ENCODE peak calls at places on chromosomes 2 and 18, in nine cellular contexts. One of them, this sample, is unnamed.

GRCh38 chr2:72765997-72766609 is 59.7 kb downstream of the EXOC6B start:
- DNase-seq in CD4-positive, alpha-beta T cell: no peak
- DNase-seq in body of pancreas: no peak
- DNase-seq in HFFc6: peak; percentile 10
- DNase-seq in GM20000: no peak
- DNase-seq in NCI-H2029 treated with DMSO at 0.1 percent for 48 hours: no peak
- DNase-seq in stimulated activated CD8-positive, alpha-beta memory T cell treated with anti-CD3 and anti-CD28 coated beads, Interleukin-15, amount 100 ng/mL, for 4 hours: no peak
- DNase-seq in fibroblast of villous mesenchyme: no peak
- DNase-seq in fibroblast of lung: no peak
- DNase-seq in this sample: no peak

GRCh38 chr2:207475546-207475945 is 54.2 kb upstream of the CREB1 start:
- DNase-seq in CD4-positive, alpha-beta T cell: no peak
- DNase-seq in body of pancreas: no peak
- DNase-seq in HFFc6: no peak
- DNase-seq in GM20000: no peak
- DNase-seq in NCI-H2029 treated with DMSO at 0.1 percent for 48 hours: no peak
- DNase-seq in stimulated activated CD8-positive, alpha-beta memory T cell treated with anti-CD3 and anti-CD28 coated beads, Interleukin-15, amount 100 ng/mL, for 4 hours: no peak
- DNase-seq in fibroblast of villous mesenchyme: no peak
- DNase-seq in fibroblast of lung: no peak
- DNase-seq in this sample: no peak

GRCh38 chr2:43238176-43238575 is 11.8 kb upstream of the ZFP36L2 start:
- DNase-seq in CD4-positive, alpha-beta T cell: no peak
- DNase-seq in body of pancreas: no peak
- DNase-seq in HFFc6: no peak
- DNase-seq in GM20000: no peak
- DNase-seq in NCI-H2029 treated with DMSO at 0.1 percent for 48 hours: no peak
- DNase-seq in stimulated activated CD8-positive, alpha-beta memory T cell treated with anti-CD3 and anti-CD28 coated beads, Interleukin-15, amount 100 ng/mL, for 4 hours: no peak
- DNase-seq in fibroblast of villous mesenchyme: peak; percentile 29
- DNase-seq in fibroblast of lung: peak; percentile 17
- DNase-seq in this sample: no peak

GRCh38 chr2:129817175-129817574 is 162.3 kb upstream of the RAB6C start:
- DNase-seq in CD4-positive, alpha-beta T cell: no peak
- DNase-seq in body of pancreas: no peak
- DNase-seq in HFFc6: no peak
- DNase-seq in GM20000: no peak
- DNase-seq in NCI-H2029 treated with DMSO at 0.1 percent for 48 hours: no peak
- DNase-seq in stimulated activated CD8-positive, alpha-beta memory T cell treated with anti-CD3 and anti-CD28 coated beads, Interleukin-15, amount 100 ng/mL, for 4 hours: no peak
- DNase-seq in fibroblast of villous mesenchyme: no peak
- DNase-seq in fibroblast of lung: no peak
- DNase-seq in this sample: no peak

GRCh38 chr18:30929718-30930117 is 112.8 kb downstream of the DSC3 start:
- DNase-seq in CD4-positive, alpha-beta T cell: no peak
- DNase-seq in body of pancreas: no peak
- DNase-seq in HFFc6: no peak
- DNase-seq in GM20000: peak; percentile 6
- DNase-seq in NCI-H2029 treated with DMSO at 0.1 percent for 48 hours: no peak
- DNase-seq in stimulated activated CD8-positive, alpha-beta memory T cell treated with anti-CD3 and anti-CD28 coated beads, Interleukin-15, amount 100 ng/mL, for 4 hours: no peak
- DNase-seq in fibroblast of villous mesenchyme: no peak
- DNase-seq in fibroblast of lung: no peak
- DNase-seq in this sample: peak; percentile 71

GRCh38 chr2:37168217-37168981 is 11.6 kb upstream of the EIF2AK2 start:
- DNase-seq in CD4-positive, alpha-beta T cell: no peak
- DNase-seq in body of pancreas: no peak
- DNase-seq in HFFc6: peak; percentile 40
- DNase-seq in GM20000: peak; percentile 79
- DNase-seq in NCI-H2029 treated with DMSO at 0.1 percent for 48 hours: no peak
- DNase-seq in stimulated activated CD8-positive, alpha-beta memory T cell treated with anti-CD3 and anti-CD28 coated beads, Interleukin-15, amount 100 ng/mL, for 4 hours: no peak
- DNase-seq in fibroblast of villous mesenchyme: peak; percentile 62
- DNase-seq in fibroblast of lung: peak; percentile 63
- DNase-seq in this sample: peak; percentile 68

GRCh38 chr18:12403601-12404506 is 3.9 kb upstream of the PRELID3A start:
- DNase-seq in CD4-positive, alpha-beta T cell: no peak
- DNase-seq in body of pancreas: no peak
- DNase-seq in HFFc6: peak; percentile 88
- DNase-seq in GM20000: peak; percentile 4
- DNase-seq in NCI-H2029 treated with DMSO at 0.1 percent for 48 hours: no peak
- DNase-seq in stimulated activated CD8-positive, alpha-beta memory T cell treated with anti-CD3 and anti-CD28 coated beads, Interleukin-15, amount 100 ng/mL, for 4 hours: no peak
- DNase-seq in fibroblast of villous mesenchyme: peak; percentile 88
- DNase-seq in fibroblast of lung: peak; percentile 90
- DNase-seq in this sample: no peak

GRCh38 chr2:95670167-95670566 is 78.4 kb downstream of the TRIM43 start:
- DNase-seq in CD4-positive, alpha-beta T cell: no peak
- DNase-seq in body of pancreas: no peak
- DNase-seq in HFFc6: peak; percentile 76
- DNase-seq in GM20000: no peak
- DNase-seq in NCI-H2029 treated with DMSO at 0.1 percent for 48 hours: no peak
- DNase-seq in stimulated activated CD8-positive, alpha-beta memory T cell treated with anti-CD3 and anti-CD28 coated beads, Interleukin-15, amount 100 ng/mL, for 4 hours: no peak
- DNase-seq in fibroblast of villous mesenchyme: peak; percentile 39
- DNase-seq in fibroblast of lung: peak; percentile 5
- DNase-seq in this sample: no peak

GRCh38 chr2:26002617-26003310 is 20.5 kb upstream of the KIF3C start:
- DNase-seq in CD4-positive, alpha-beta T cell: no peak
- DNase-seq in body of pancreas: no peak
- DNase-seq in HFFc6: no peak
- DNase-seq in GM20000: no peak
- DNase-seq in NCI-H2029 treated with DMSO at 0.1 percent for 48 hours: no peak
- DNase-seq in stimulated activated CD8-positive, alpha-beta memory T cell treated with anti-CD3 and anti-CD28 coated beads, Interleukin-15, amount 100 ng/mL, for 4 hours: no peak
- DNase-seq in fibroblast of villous mesenchyme: no peak
- DNase-seq in fibroblast of lung: no peak
- DNase-seq in this sample: peak; percentile 93

GRCh38 chr2:132582360-132582759 is 87.6 kb downstream of the LYPD1 start:
- DNase-seq in CD4-positive, alpha-beta T cell: no peak
- DNase-seq in body of pancreas: peak; percentile 30
- DNase-seq in HFFc6: no peak
- DNase-seq in GM20000: no peak
- DNase-seq in NCI-H2029 treated with DMSO at 0.1 percent for 48 hours: peak; percentile 98
- DNase-seq in stimulated activated CD8-positive, alpha-beta memory T cell treated with anti-CD3 and anti-CD28 coated beads, Interleukin-15, amount 100 ng/mL, for 4 hours: no peak
- DNase-seq in fibroblast of villous mesenchyme: peak; percentile 11
- DNase-seq in fibroblast of lung: peak; percentile 39
- DNase-seq in this sample: no peak

GRCh38 chr2:72144746-72145657 is 2.7 kb downstream of the CYP26B1 start:
- DNase-seq in CD4-positive, alpha-beta T cell: no peak
- DNase-seq in body of pancreas: peak; percentile 28
- DNase-seq in HFFc6: no peak
- DNase-seq in GM20000: peak; percentile 51
- DNase-seq in NCI-H2029 treated with DMSO at 0.1 percent for 48 hours: no peak
- DNase-seq in stimulated activated CD8-positive, alpha-beta memory T cell treated with anti-CD3 and anti-CD28 coated beads, Interleukin-15, amount 100 ng/mL, for 4 hours: no peak
- DNase-seq in fibroblast of villous mesenchyme: no peak
- DNase-seq in fibroblast of lung: no peak
- DNase-seq in this sample: no peak

GRCh38 chr18:47050468-47050867 is 15.0 kb upstream of the ELOA2 start:
- DNase-seq in CD4-positive, alpha-beta T cell: no peak
- DNase-seq in body of pancreas: peak; percentile 17
- DNase-seq in HFFc6: peak; percentile 47
- DNase-seq in GM20000: peak; percentile 35
- DNase-seq in NCI-H2029 treated with DMSO at 0.1 percent for 48 hours: no peak
- DNase-seq in stimulated activated CD8-positive, alpha-beta memory T cell treated with anti-CD3 and anti-CD28 coated beads, Interleukin-15, amount 100 ng/mL, for 4 hours: no peak
- DNase-seq in fibroblast of villous mesenchyme: peak; percentile 62
- DNase-seq in fibroblast of lung: peak; percentile 67
- DNase-seq in this sample: peak; percentile 63

GRCh38 chr2:215693269-215693998 is 257.6 kb upstream of the FN1 start:
- DNase-seq in CD4-positive, alpha-beta T cell: no peak
- DNase-seq in body of pancreas: no peak
- DNase-seq in HFFc6: peak; percentile 57
- DNase-seq in GM20000: no peak
- DNase-seq in NCI-H2029 treated with DMSO at 0.1 percent for 48 hours: no peak
- DNase-seq in stimulated activated CD8-positive, alpha-beta memory T cell treated with anti-CD3 and anti-CD28 coated beads, Interleukin-15, amount 100 ng/mL, for 4 hours: no peak
- DNase-seq in fibroblast of villous mesenchyme: peak; percentile 86
- DNase-seq in fibroblast of lung: peak; percentile 94
- DNase-seq in this sample: no peak

GRCh38 chr2:218892693-218893348 is 12.2 kb downstream of the WNT10A start:
- DNase-seq in CD4-positive, alpha-beta T cell: peak; percentile 83
- DNase-seq in body of pancreas: peak; percentile 69
- DNase-seq in HFFc6: peak; percentile 9
- DNase-seq in GM20000: peak; percentile 84
- DNase-seq in NCI-H2029 treated with DMSO at 0.1 percent for 48 hours: no peak
- DNase-seq in stimulated activated CD8-positive, alpha-beta memory T cell treated with anti-CD3 and anti-CD28 coated beads, Interleukin-15, amount 100 ng/mL, for 4 hours: peak; percentile 75
- DNase-seq in fibroblast of villous mesenchyme: peak; percentile 33
- DNase-seq in fibroblast of lung: peak; percentile 26
- DNase-seq in this sample: peak; percentile 3

GRCh38 chr18:25349131-25349925 is 2.6 kb downstream of the ZNF521 start:
- DNase-seq in CD4-positive, alpha-beta T cell: no peak
- DNase-seq in body of pancreas: no peak
- DNase-seq in HFFc6: peak; percentile 39
- DNase-seq in GM20000: peak; percentile 53
- DNase-seq in NCI-H2029 treated with DMSO at 0.1 percent for 48 hours: no peak
- DNase-seq in stimulated activated CD8-positive, alpha-beta memory T cell treated with anti-CD3 and anti-CD28 coated beads, Interleukin-15, amount 100 ng/mL, for 4 hours: no peak
- DNase-seq in fibroblast of villous mesenchyme: peak; percentile 25
- DNase-seq in fibroblast of lung: peak; percentile 68
- DNase-seq in this sample: no peak

GRCh38 chr2:111121028-111121872 is 536 bp downstream of the BCL2L11 start:
- DNase-seq in CD4-positive, alpha-beta T cell: peak; percentile 41
- DNase-seq in body of pancreas: peak; percentile 63
- DNase-seq in HFFc6: no peak
- DNase-seq in GM20000: peak; percentile 58
- DNase-seq in NCI-H2029 treated with DMSO at 0.1 percent for 48 hours: peak; percentile 6
- DNase-seq in stimulated activated CD8-positive, alpha-beta memory T cell treated with anti-CD3 and anti-CD28 coated beads, Interleukin-15, amount 100 ng/mL, for 4 hours: peak; percentile 9
- DNase-seq in fibroblast of villous mesenchyme: peak; percentile 42
- DNase-seq in fibroblast of lung: peak; percentile 33
- DNase-seq in this sample: peak; percentile 31

GRCh38 chr2:240561325-240561971 is 1.3 kb downstream of the DUSP28 start:
- DNase-seq in CD4-positive, alpha-beta T cell: no peak
- DNase-seq in body of pancreas: no peak
- DNase-seq in HFFc6: peak; percentile 84
- DNase-seq in GM20000: no peak
- DNase-seq in NCI-H2029 treated with DMSO at 0.1 percent for 48 hours: peak; percentile 66
- DNase-seq in stimulated activated CD8-positive, alpha-beta memory T cell treated with anti-CD3 and anti-CD28 coated beads, Interleukin-15, amount 100 ng/mL, for 4 hours: no peak
- DNase-seq in fibroblast of villous mesenchyme: peak; percentile 87
- DNase-seq in fibroblast of lung: peak; percentile 71
- DNase-seq in this sample: peak; percentile 0

GRCh38 chr2:33496150-33496549 is 19.7 kb downstream of the RASGRP3 start:
- DNase-seq in CD4-positive, alpha-beta T cell: no peak
- DNase-seq in body of pancreas: no peak
- DNase-seq in HFFc6: peak; percentile 87
- DNase-seq in GM20000: no peak
- DNase-seq in NCI-H2029 treated with DMSO at 0.1 percent for 48 hours: no peak
- DNase-seq in stimulated activated CD8-positive, alpha-beta memory T cell treated with anti-CD3 and anti-CD28 coated beads, Interleukin-15, amount 100 ng/mL, for 4 hours: no peak
- DNase-seq in fibroblast of villous mesenchyme: peak; percentile 70
- DNase-seq in fibroblast of lung: peak; percentile 49
- DNase-seq in this sample: no peak

GRCh38 chr18:2880473-2880872 is 33.7 kb downstream of the EMILIN2 start:
- DNase-seq in CD4-positive, alpha-beta T cell: no peak
- DNase-seq in body of pancreas: no peak
- DNase-seq in HFFc6: no peak
- DNase-seq in GM20000: no peak
- DNase-seq in NCI-H2029 treated with DMSO at 0.1 percent for 48 hours: no peak
- DNase-seq in stimulated activated CD8-positive, alpha-beta memory T cell treated with anti-CD3 and anti-CD28 coated beads, Interleukin-15, amount 100 ng/mL, for 4 hours: no peak
- DNase-seq in fibroblast of villous mesenchyme: no peak
- DNase-seq in fibroblast of lung: no peak
- DNase-seq in this sample: no peak

This sample was measured in Kasumi-1.